ENCODE peak calls at places on chromosome 4, in ten cellular contexts. F, D, L, I, Q, Y, K, W, M and O are unnamed samples.

GRCh38 chr4:24529555-24529954 is 54.8 kb downstream of the DHX15 start:
- DNase-seq in F (no peak), D (no peak), L (no peak), I (no peak), Q (no peak), Y (no peak), K (no peak), W (no peak), M (no peak), O (no peak)

GRCh38 chr4:69536558-69536957 is 40.9 kb upstream of the UGT2B4 start:
- DNase-seq in F (no peak), D (no peak), L (no peak), I (no peak), Q (no peak), Y (no peak), K (no peak), W (no peak), M (no peak), O (no peak)

GRCh38 chr4:114072781-114073180 is 93.3 kb upstream of the ARSJ start:
- DNase-seq in F (no peak), D (no peak), L (no peak), I (no peak), Q (no peak), Y (no peak), K (no peak), W (no peak), M (no peak), O (no peak)

GRCh38 chr4:124907881-124908280 is 195.3 kb upstream of the ANKRD50 start:
- DNase-seq in F (no peak), D (no peak), L (no peak), I (no peak), Q (peak), Y (no peak), K (no peak), W (no peak), M (peak), O (no peak)

GRCh38 chr4:100509386-100509785 is 8.4 kb downstream of the EMCN start:
- DNase-seq in F (no peak), D (no peak), L (no peak), I (no peak), Q (no peak), Y (no peak), K (no peak), W (no peak), M (no peak), O (no peak)

GRCh38 chr4:149830823-149831222 is 15.2 kb upstream of the IQCM start:
- DNase-seq in F (no peak), D (no peak), L (no peak), I (no peak), Q (no peak), Y (no peak), K (no peak), W (no peak), M (peak), O (peak)

GRCh38 chr4:155428128-155428527 is 51.4 kb upstream of the MAP9 start:
- DNase-seq in F (no peak), D (peak), L (no peak), I (no peak), Q (no peak), Y (no peak), K (no peak), W (no peak), M (no peak), O (no peak)

GRCh38 chr4:152308925-152309324 is 227.0 kb downstream of the FBXW7 start:
- DNase-seq in F (no peak), D (no peak), L (peak), I (no peak), Q (no peak), Y (no peak), K (no peak), W (no peak), M (no peak), O (no peak)

GRCh38 chr4:100679926-100680325 is 162.1 kb upstream of the EMCN start:
- DNase-seq in F (no peak), D (peak), L (no peak), I (no peak), Q (no peak), Y (no peak), K (no peak), W (no peak), M (no peak), O (no peak)

GRCh38 chr4:102246416-102246815 is 98.9 kb downstream of the SLC39A8 start:
- DNase-seq in F (no peak), D (no peak), L (no peak), I (no peak), Q (no peak), Y (no peak), K (no peak), W (no peak), M (no peak), O (peak)

GRCh38 chr4:96698891-96699290 is 859.0 kb downstream of the PDHA2 start:
- DNase-seq in F (no peak), D (no peak), L (no peak), I (no peak), Q (no peak), Y (no peak), K (no peak), W (no peak), M (no peak), O (no peak)

GRCh38 chr4:122980860-122981259 is 58.5 kb upstream of the NUDT6 start:
- DNase-seq in F (no peak), D (peak), L (no peak), I (no peak), Q (no peak), Y (no peak), K (no peak), W (no peak), M (peak), O (no peak)

GRCh38 chr4:122827258-122827887 is 742 bp downstream of the FGF2 start:
- DNase-seq in F (peak), D (peak), L (no peak), I (peak), Q (peak), Y (peak), K (peak), W (no peak), M (peak), O (no peak)

GRCh38 chr4:11912886-11913285 is 484.2 kb upstream of the HS3ST1 start:
- DNase-seq in F (no peak), D (peak), L (no peak), I (no peak), Q (no peak), Y (no peak), K (no peak), W (peak), M (peak), O (peak)

GRCh38 chr4:185902654-185903053 is 90.7 kb upstream of the SORBS2 start:
- DNase-seq in F (no peak), D (no peak), L (no peak), I (no peak), Q (peak), Y (no peak), K (no peak), W (peak), M (peak), O (peak)

GRCh38 chr4:14096406-14096965 is 469.0 kb upstream of the BOD1L1 start:
- DNase-seq in F (no peak), D (no peak), L (no peak), I (no peak), Q (peak), Y (peak), K (no peak), W (no peak), M (peak), O (no peak)

DNA sequence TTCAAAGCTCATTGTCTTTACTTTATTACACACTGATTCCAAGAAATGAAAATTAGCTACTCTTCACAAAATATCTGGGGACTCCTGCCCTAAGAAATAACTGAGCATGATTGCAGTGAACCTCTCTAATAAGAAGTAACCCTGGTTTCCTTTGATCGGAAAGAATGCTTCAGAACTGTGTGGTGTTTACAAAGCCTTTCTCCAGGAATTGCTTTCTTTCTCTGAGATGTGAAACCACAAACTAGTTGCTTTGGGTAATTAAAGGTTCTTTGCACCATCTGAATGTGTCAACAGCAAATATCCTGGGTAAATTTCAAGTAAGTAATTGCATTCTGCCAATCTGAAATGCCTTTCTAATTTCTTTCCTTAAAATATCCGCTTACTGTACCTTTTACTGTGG is 292.9 kb upstream of the SLIT2 start:
- DNase-seq in F (no peak), D (no peak), L (no peak), I (no peak), Q (no peak), Y (no peak), K (no peak), W (no peak), M (no peak), O (no peak)
- H3K4me3 ChIP-seq in F (no peak), D (no peak), L (no peak), I (no peak), Q (no peak), Y (no peak), K (no peak), W (no peak), M (no peak), O (no peak)

DNA sequence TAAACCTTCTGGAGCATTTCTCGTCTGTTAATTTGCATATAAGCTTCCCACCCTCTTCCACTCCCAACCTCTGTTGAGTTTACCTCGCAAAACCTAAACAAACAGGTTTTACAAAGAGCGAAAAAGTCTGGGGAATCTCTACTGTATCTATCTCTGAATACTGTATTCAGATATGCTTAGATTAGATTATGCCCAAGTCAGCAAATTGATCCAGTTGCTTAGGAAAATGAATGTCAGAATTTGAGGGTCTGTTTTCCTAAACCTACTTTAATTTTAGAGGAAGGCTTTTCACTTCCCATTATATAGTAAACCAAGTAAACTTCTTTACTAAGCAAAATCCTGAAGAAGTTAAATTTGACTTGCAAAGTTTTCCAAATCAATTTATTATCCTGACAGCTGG is 6.7 kb downstream of the CCNA2 start:
- DNase-seq in F (no peak), D (no peak), L (no peak), I (no peak), Q (no peak), Y (no peak), K (no peak), W (no peak), M (no peak), O (no peak)
- H3K4me3 ChIP-seq in F (no peak), D (no peak), L (no peak), I (no peak), Q (no peak), Y (no peak), K (no peak), W (no peak), M (no peak), O (no peak)

DNA sequence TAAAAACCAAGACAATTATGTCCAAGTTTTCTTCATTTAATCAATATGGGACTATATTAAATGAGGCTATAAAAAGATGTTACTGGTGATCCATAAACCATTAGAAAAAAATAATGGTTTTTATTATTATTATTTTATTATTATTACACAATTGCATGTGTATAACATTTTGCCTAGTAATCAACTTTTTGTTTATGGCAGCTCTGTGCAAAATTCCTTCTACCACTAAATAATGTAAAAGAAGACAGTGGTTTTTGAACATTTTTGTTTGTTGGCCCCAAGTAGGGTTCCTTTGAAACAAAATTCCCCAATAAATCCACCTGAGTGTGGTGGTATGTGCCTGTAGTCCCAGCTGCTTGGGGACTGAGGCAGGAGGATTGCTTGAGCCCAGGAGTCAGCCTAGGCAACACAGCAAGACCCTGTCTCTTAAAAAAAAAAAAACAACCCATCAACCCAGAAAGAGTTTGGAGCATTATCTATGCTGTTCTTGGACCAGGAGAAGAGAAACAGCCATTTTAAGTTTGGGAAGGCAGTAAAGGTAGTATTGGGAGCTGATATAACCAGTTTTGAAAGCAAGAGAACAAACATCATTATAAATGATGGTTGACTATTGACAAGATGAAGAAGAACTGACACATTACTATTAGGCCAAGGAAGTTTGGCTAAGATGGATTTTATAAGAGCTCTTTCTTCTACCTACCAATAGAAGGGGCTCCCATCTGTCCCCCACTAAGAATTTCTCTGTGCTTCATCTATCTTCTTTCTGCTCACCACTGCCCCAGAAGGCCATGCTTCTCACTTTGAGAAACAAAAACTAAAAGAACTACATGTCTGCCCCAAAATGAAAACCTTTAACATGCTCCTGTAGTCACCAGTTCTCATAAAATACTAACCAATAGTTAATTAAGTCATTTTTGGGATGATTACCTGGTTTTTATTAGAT is 2.2 kb downstream of the TMEM156 start:
- DNase-seq in F (no peak), D (no peak), L (no peak), I (no peak), Q (no peak), Y (no peak), K (no peak), W (peak), M (no peak), O (no peak)
- H3K4me3 ChIP-seq in F (no peak), D (no peak), L (no peak), I (no peak), Q (no peak), Y (no peak), K (no peak), W (peak), M (no peak), O (peak)

GRCh38 chr4:81215936-81216335 is 914 bp upstream of the PRKG2 start:
- DNase-seq in F (no peak), D (no peak), L (no peak), I (no peak), Q (no peak), Y (no peak), K (no peak), W (no peak), M (no peak), O (no peak)
- H3K4me3 ChIP-seq in F (no peak), D (no peak), L (peak), I (peak), Q (no peak), Y (peak), K (no peak), W (peak), M (no peak), O (no peak)

DNA sequence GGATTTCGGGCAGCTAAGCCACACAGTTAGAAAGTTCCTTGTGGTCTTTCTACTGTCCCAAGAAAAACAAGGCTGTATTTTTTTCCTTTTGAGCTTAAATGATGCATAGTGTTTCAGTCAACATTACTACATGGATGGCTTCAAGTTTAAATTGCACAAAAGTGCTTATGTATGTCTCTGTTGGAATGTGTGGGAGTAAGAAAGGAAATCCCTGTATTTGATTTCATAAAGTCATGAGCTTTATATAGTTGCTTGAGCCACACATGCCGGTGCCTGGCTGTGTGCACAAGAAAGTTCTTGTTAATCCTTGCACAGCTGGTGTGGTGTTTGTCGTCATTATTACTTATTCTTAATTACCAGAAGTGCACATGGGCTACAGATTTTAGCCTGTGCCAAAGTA is 262.2 kb downstream of the ARHGAP10 start:
- DNase-seq in F (no peak), D (peak), L (no peak), I (no peak), Q (peak), Y (peak), K (no peak), W (no peak), M (no peak), O (peak)
- H3K4me3 ChIP-seq in F (no peak), D (no peak), L (no peak), I (no peak), Q (no peak), Y (no peak), K (no peak), W (no peak), M (no peak), O (no peak)